ENCODE peak calls at places on chromosomes 16 and 17, in eight cellular contexts. C, U, J, I, T, Y, Z and Q are unnamed samples. For H3K4me1, the result is how much of the 10 kb centered on the place peaks cover.

GRCh38 chr17:57868007-57868774 is 18.3 kb upstream of the MRPS23 start:
- DNase-seq in J (peak), T (peak), Y (peak), U (peak), C (peak), I (peak), Z (peak), Q (peak)

GRCh38 chr17:11330871-11331270 is 89.9 kb downstream of the SHISA6 start:
- DNase-seq in Z (peak), J (peak), I (peak), U (peak), C (peak), Y (no peak), T (no peak), Q (peak)

GRCh38 chr17:81845361-81845760 is 10.5 kb upstream of the PPP1R27 start:
- DNase-seq in Z (no peak), J (no peak), U (no peak), C (no peak), Y (no peak), T (no peak), I (no peak), Q (no peak)

GRCh38 chr17:34151081-34151480 is 104.0 kb upstream of the CCL2 start:
- DNase-seq in U (no peak), Y (no peak), Z (no peak), C (no peak), T (no peak), I (no peak), J (peak), Q (peak)

GRCh38 chr17:19938736-19939135 is 38.9 kb downstream of the AKAP10 start:
- DNase-seq in I (no peak), T (no peak), C (no peak), Z (no peak), J (no peak), U (no peak), Y (no peak), Q (no peak)

GRCh38 chr17:6642592-6642991 is 1.7 kb downstream of the TXNDC17 start:
- DNase-seq in J (peak), Y (no peak), Z (peak), C (no peak), T (no peak), I (no peak), U (no peak), Q (no peak)

GRCh38 chr17:40014375-40014980 is 762 bp upstream of the CSF3 start:
- DNase-seq in J (no peak), C (no peak), Z (no peak), I (no peak), T (no peak), U (no peak), Y (no peak), Q (no peak)

GRCh38 chr17:80106176-80106575 is 4.8 kb downstream of the GAA start:
- DNase-seq in U (no peak), Z (no peak), I (no peak), T (no peak), Y (no peak), J (no peak), C (no peak), Q (no peak)

GRCh38 chr16:10868562-10869469 is 8.2 kb upstream of the CIITA start:
- DNase-seq in T (no peak), C (no peak), Z (no peak), I (no peak), J (no peak), U (no peak), Y (no peak), Q (no peak)

GRCh38 chr16:22027633-22028032 is 19.7 kb downstream of the MOSMO start:
- DNase-seq in U (no peak), I (no peak), T (no peak), J (peak), Y (no peak), C (no peak), Z (no peak), Q (no peak)

GRCh38 chr17:81166033-81166472 is at the start of gene AATK:
- DNase-seq in Z (no peak), U (no peak), T (peak), I (no peak), C (no peak), Y (no peak), J (no peak), Q (no peak)

GRCh38 chr16:50440531-50440930 is 71.7 kb upstream of the BRD7 start:
- DNase-seq in Z (no peak), I (no peak), T (no peak), Y (no peak), C (no peak), J (no peak), U (no peak), Q (no peak)

GRCh38 chr17:6244796-6245195 is 174.6 kb downstream of the WSCD1 start:
- DNase-seq in C (no peak), T (no peak), Z (no peak), Y (no peak), I (no peak), J (no peak), U (no peak), Q (no peak)

GRCh38 chr17:19317359-19318095 is 45.0 kb downstream of the B9D1 start:
- DNase-seq in J (peak), U (peak), Y (no peak), Z (peak), I (peak), C (peak), T (peak), Q (peak)

GRCh38 chr16:56626685-56627084 is 1.1 kb downstream of the MT1E start:
- DNase-seq in C (no peak), Z (no peak), J (peak), U (no peak), I (no peak), T (no peak), Y (no peak), Q (no peak)

GRCh38 chr16:56623637-56624036 is 1.9 kb upstream of the MT1E start:
- DNase-seq in T (no peak), Z (no peak), I (no peak), C (no peak), Y (no peak), J (no peak), U (no peak), Q (no peak)

GRCh38 chr16:56628486-56629035 is 3.0 kb downstream of the MT1E start:
- DNase-seq in Z (no peak), J (peak), C (no peak), Y (no peak), T (no peak), I (no peak), U (no peak), Q (no peak)

GRCh38 chr16:56625140-56625942 is at the start of gene MT1E:
- DNase-seq in C (no peak), J (peak), T (no peak), Z (peak), I (peak), Y (no peak), U (peak), Q (peak)

DNA sequence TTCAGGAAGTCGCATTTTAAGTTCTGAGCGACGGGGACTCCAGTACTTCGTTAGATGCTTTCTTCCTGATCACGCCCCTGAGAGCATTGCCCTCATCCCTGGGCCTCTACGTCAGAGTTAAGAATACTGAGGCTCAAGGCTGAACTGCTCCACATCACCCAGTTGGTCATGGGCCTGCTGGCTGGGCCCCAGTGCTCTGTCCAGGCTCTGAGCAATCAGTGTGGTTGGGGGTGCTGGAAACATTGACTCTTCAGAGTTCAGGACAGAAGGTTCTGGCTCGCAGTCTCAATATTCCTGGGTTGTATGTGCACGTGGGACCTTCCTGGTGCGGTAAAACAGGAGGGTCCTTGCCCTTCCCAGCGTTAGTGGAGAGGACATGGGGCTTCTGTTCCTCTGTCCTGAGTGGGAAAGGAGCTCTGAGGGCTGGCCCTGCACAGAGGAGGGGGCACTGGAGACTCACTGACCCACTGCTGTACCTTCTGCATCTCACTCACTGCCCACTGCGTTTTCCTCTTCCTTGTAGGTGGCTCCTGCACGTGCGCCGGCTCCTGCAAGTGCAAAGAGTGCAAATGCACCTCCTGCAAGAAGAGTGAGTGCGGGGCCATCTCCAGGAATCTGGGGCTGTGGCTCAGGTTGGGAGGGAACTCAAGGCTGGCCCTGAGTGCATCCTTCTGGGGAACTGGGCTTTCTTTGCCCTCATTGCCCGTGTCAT is 518 bp downstream of the MT1E start:
- DNase-seq in C (no peak), Z (peak), I (no peak), Y (no peak), J (peak), T (no peak), U (no peak), Q (peak)
- H2AFZ ChIP-seq in C (peak), Z (peak), I (no peak), Y (peak), J (peak), T (no peak), U (peak), Q (no peak)

GRCh38 chr17:49494399-49494798 is 694 bp upstream of the NGFR start:
- DNase-seq in J (no peak), Z (no peak), U (no peak), T (no peak), C (no peak), I (no peak), Y (no peak), Q (no peak)

GRCh38 chr17:49496183-49496865 is 1.2 kb downstream of the NGFR start:
- DNase-seq in C (peak), J (peak), T (peak), U (peak), Z (peak), Y (no peak), I (peak), Q (peak)

GRCh38 chr17:49495842-49496182 is 719 bp downstream of the NGFR start:
- DNase-seq in J (no peak), U (peak), Y (no peak), C (peak), T (no peak), I (no peak), Z (no peak), Q (no peak)

GRCh38 chr17:49496866-49497146 is 1.7 kb downstream of the NGFR start:
- DNase-seq in C (no peak), Y (no peak), T (no peak), I (no peak), J (peak), U (no peak), Z (no peak), Q (no peak)

GRCh38 chr17:49494937-49495841 is at the start of gene NGFR:
- DNase-seq in I (peak), C (peak), T (peak), Z (peak), U (peak), Y (no peak), J (peak), Q (no peak)
- H3K9ac ChIP-seq in I (no peak), C (peak), T (peak), Z (no peak), U (peak), Y (no peak), J (no peak), Q (no peak)

DNA sequence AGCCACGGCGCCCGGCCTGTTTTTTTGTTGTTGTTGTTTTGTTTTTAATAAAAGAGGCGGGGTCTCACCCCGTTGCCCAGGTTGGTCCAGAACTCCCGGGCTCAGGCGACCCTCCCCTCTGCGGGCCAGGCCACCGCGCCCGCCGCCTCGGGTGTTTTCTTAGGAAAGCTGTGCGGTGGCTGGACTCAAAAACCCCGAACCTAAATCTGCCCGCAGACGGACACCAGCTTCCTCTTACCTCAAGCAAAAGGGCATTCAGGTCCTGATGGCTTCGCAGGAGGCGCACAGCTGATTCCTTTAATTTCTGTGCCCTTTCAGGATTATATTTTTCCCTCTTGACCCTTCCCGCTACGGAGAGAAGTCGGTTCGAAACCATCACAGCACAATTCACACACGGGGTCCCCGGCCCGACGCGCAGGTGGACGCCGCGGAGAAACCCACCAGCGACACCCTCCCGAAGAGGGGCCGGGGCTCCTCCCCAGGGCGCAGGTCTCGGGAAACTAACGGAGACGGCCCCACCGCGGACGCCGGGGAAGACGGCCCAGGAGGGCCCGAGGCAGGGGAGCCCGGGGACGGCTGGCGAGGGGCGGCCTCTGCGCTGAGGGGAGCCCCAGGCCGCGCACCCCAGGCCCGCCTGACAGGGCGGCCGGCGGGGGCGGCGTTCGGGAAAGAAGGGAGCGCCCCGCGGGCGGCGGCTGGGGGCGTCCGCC is 653 bp downstream of the FANCA start:
- DNase-seq in J (peak), Z (no peak), C (no peak), Y (no peak), I (peak), U (peak), T (no peak), Q (no peak)
- H3K4me1 ChIP-seq in J (under half), Z (under half), C (under half), Y (under half), I (under half), U (under half), T (under half), Q (under half)

GRCh38 chr17:70138309-70138865 is 30.9 kb upstream of the KCNJ2 start:
- DNase-seq in I (peak), C (no peak), Z (no peak), Y (no peak), U (no peak), T (no peak), J (peak), Q (peak)
- H2AFZ ChIP-seq in I (no peak), C (peak), Z (peak), Y (no peak), U (no peak), T (no peak), J (no peak), Q (no peak)

GRCh38 chr16:35733971-35734702 is 2274.7 kb downstream of the TP53TG3F start:
- DNase-seq in Y (no peak), J (no peak), I (no peak), C (no peak), Z (no peak), U (no peak), T (no peak), Q (no peak)

GRCh38 chr16:35732046-35732810 is 2272.8 kb downstream of the TP53TG3F start:
- DNase-seq in Z (no peak), T (no peak), J (no peak), C (no peak), Y (no peak), I (no peak), U (no peak), Q (no peak)

GRCh38 chr16:35733278-35733965 is 2274.0 kb downstream of the TP53TG3F start:
- DNase-seq in Z (no peak), J (no peak), Y (no peak), C (no peak), T (no peak), I (no peak), U (no peak), Q (no peak)

GRCh38 chr16:35730251-35730650 is 2270.8 kb downstream of the TP53TG3F start:
- DNase-seq in Z (no peak), I (no peak), Y (no peak), C (no peak), U (no peak), T (no peak), J (no peak), Q (no peak)

GRCh38 chr16:35731341-35732040 is 2272.1 kb downstream of the TP53TG3F start:
- DNase-seq in U (no peak), Y (no peak), C (no peak), T (no peak), J (no peak), I (no peak), Z (no peak), Q (no peak)
- H3K9ac ChIP-seq in U (no peak), Y (no peak), C (no peak), T (no peak), J (no peak), I (no peak), Z (no peak), Q (no peak)

GRCh38 chr17:29589524-29590260 is at the start of gene GIT1:
- DNase-seq in Z (peak), T (peak), Y (no peak), I (peak), U (peak), C (peak), J (peak), Q (peak)

GRCh38 chr17:29588561-29589411 is 662 bp downstream of the GIT1 start:
- DNase-seq in Z (peak), U (peak), I (peak), J (peak), Y (no peak), T (peak), C (no peak), Q (peak)

GRCh38 chr17:29586676-29587469 is 2.6 kb downstream of the GIT1 start:
- DNase-seq in U (no peak), J (no peak), C (no peak), I (no peak), T (no peak), Y (no peak), Z (no peak), Q (no peak)

GRCh38 chr17:29587591-29587990 is 1.9 kb downstream of the GIT1 start:
- DNase-seq in Y (no peak), Z (no peak), J (no peak), U (peak), I (no peak), T (no peak), C (no peak), Q (no peak)

DNA sequence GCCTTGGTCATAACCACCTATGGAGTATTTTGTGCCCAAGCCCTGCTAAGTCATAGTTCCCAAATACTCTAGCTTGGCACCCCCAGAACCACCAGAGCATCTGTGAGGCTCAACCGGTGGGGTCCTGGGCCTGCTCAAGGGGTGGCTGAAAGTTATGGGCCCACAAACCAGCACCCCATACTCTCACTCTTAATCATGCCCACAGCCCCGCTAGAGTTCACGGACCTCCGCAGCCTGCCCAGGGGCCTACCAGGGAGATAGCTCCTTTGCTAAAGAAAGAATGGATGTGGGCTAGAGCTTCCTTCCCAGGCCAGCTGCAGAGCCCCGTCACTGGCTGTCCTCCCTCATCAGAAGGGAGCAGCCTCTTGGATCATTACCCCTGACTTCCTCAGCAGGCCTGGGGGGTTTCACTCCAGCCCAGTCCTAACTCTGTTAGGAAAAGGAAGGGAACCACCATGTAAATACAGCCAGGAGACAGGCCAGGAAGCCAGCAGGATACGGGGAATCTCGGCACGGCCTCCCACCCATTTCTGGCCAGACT is 1.4 kb downstream of the GIT1 start:
- DNase-seq in J (peak), Z (no peak), Y (no peak), C (no peak), T (no peak), U (peak), I (no peak), Q (no peak)
- H3K4me1 ChIP-seq in J (under half), Z (under half), Y (half or more), C (under half), T (under half), U (half or more), I (under half), Q (under half)